ENCODE peak calls at places on chromosomes 7 and 10, in eight cellular contexts. X, B, O, H, J, U, D and E are unnamed samples.

GRCh38 chr7:1777122-1777521 is 107.0 kb downstream of the ELFN1 start:
- DNase-seq in U (no peak), B (no peak), J (peak; percentile 12), X (no peak), O (no peak), H (no peak), D (no peak), E (no peak)

GRCh38 chr7:80558116-80558515 is 46.3 kb upstream of the GNAT3 start:
- DNase-seq in B (no peak), D (no peak), U (no peak), J (no peak), X (no peak), O (no peak), H (no peak), E (no peak)

GRCh38 chr7:27203378-27203953 is 3.6 kb upstream of the HOXA13 start:
- DNase-seq in U (no peak), D (no peak), B (no peak), J (no peak), H (peak; percentile 50), O (no peak), X (no peak), E (no peak)

GRCh38 chr10:125424191-125424847 is 258.6 kb downstream of the TEX36 start:
- DNase-seq in H (no peak), U (no peak), B (no peak), J (no peak), X (no peak), O (no peak), D (no peak), E (no peak)

GRCh38 chr10:3935141-3935540 is 150.1 kb upstream of the KLF6 start:
- DNase-seq in B (no peak), J (no peak), X (no peak), H (no peak), O (no peak), D (peak; percentile 24), U (peak; percentile 26), E (no peak)

GRCh38 chr10:99339077-99339476 is 9.9 kb downstream of the CNNM1 start:
- DNase-seq in X (no peak), D (no peak), J (no peak), B (no peak), O (no peak), H (no peak), U (no peak), E (no peak)

GRCh38 chr10:130747946-130748345 is 563.6 kb downstream of the TCERG1L start:
- DNase-seq in B (no peak), H (no peak), U (no peak), O (no peak), X (no peak), J (peak; percentile 26), D (no peak), E (no peak)

GRCh38 chr7:35477609-35478008 is 217.3 kb downstream of the HERPUD2 start:
- DNase-seq in J (no peak), O (no peak), U (no peak), D (no peak), X (no peak), H (peak; percentile 38), B (no peak), E (no peak)

GRCh38 chr7:43779032-43779812 is 20.7 kb downstream of the BLVRA start:
- DNase-seq in D (no peak), U (no peak), J (no peak), O (no peak), H (no peak), X (no peak), B (no peak), E (no peak)

GRCh38 chr7:20275637-20276036 is 55.1 kb upstream of the ITGB8 start:
- DNase-seq in O (no peak), X (no peak), H (no peak), D (no peak), J (no peak), B (no peak), U (no peak), E (no peak)

GRCh38 chr7:42929449-42929848 is 2.5 kb downstream of the PSMA2 start:
- DNase-seq in B (no peak), D (no peak), U (no peak), J (no peak), X (no peak), H (no peak), O (no peak), E (no peak)

GRCh38 chr7:154794147-154794780 is 208.7 kb downstream of the PAXIP1 start:
- DNase-seq in D (no peak), U (no peak), B (peak; percentile 11), O (peak; percentile 62), H (peak; percentile 94), J (peak; percentile 75), X (peak; percentile 82), E (no peak)

GRCh38 chr7:125516194-125516593 is 586.6 kb upstream of the POT1 start:
- DNase-seq in B (no peak), D (no peak), J (no peak), U (no peak), O (no peak), X (no peak), H (no peak), E (no peak)

GRCh38 chr7:6423942-6424701 is 23.6 kb downstream of the DAGLB start:
- DNase-seq in H (no peak), U (peak; percentile 31), B (peak; percentile 41), X (no peak), J (peak; percentile 79), O (no peak), D (peak; percentile 87), E (no peak)

GRCh38 chr7:96691692-96692091 is 18.0 kb downstream of the SEM1 start:
- DNase-seq in H (no peak), D (no peak), O (no peak), U (no peak), B (no peak), J (no peak), X (no peak), E (no peak)

GRCh38 chr10:116683061-116683601 is 59.2 kb downstream of the HSPA12A start:
- DNase-seq in H (no peak), J (no peak), U (no peak), O (no peak), D (no peak), X (no peak), B (no peak), E (no peak)

GRCh38 chr7:139394553-139394952 is 34.9 kb downstream of the LUC7L2 start:
- DNase-seq in O (no peak), X (no peak), H (no peak), D (no peak), J (no peak), U (no peak), B (no peak), E (no peak)

GRCh38 chr7:37550426-37550825 is 101.8 kb upstream of the ELMO1 start:
- DNase-seq in J (no peak), H (no peak), B (no peak), U (no peak), X (no peak), D (no peak), O (no peak), E (no peak)

GRCh38 chr7:1859266-1860035 is 189.4 kb downstream of the ELFN1 start:
- DNase-seq in U (no peak), X (no peak), J (peak; percentile 64), B (no peak), O (no peak), H (peak; percentile 44), D (peak; percentile 1), E (no peak)

GRCh38 chr7:114921636-114922150 is at the start of gene MDFIC:
- DNase-seq in U (peak; percentile 24), X (peak; percentile 39), J (peak; percentile 88), O (no peak), D (peak; percentile 21), H (no peak), B (peak; percentile 38), E (no peak)

GRCh38 chr7:44383566-44383965 is 58.2 kb upstream of the CAMK2B start:
- DNase-seq in O (no peak), J (no peak), U (no peak), H (peak; percentile 26), X (no peak), D (peak; percentile 65), B (no peak), E (peak; percentile 76)

GRCh38 chr7:22834028-22834427 is 11.4 kb upstream of the TOMM7 start:
- DNase-seq in J (no peak), D (no peak), X (no peak), O (no peak), H (no peak), U (no peak), B (no peak), E (no peak)
- H3K4me3 ChIP-seq in J (no peak overlapping the region), D (no peak overlapping the region), X (no peak overlapping the region), O (no peak overlapping the region), H (peak overlapping the region; percentile 57), U (no peak overlapping the region), B (no peak overlapping the region), E (peak overlapping the region; percentile 13)

GRCh38 chr10:21369697-21370096 is 155.8 kb downstream of the SKIDA1 start:
- DNase-seq in H (no peak), J (no peak), O (peak; percentile 22), U (no peak), D (no peak), X (no peak), B (no peak), E (no peak)
- H3K4me1 ChIP-seq in H (peaks cover 4% of the 10 kb centered on the region), J (peaks cover 3% of the 10 kb centered on the region), O (peaks cover 26% of the 10 kb centered on the region), U (peaks cover 28% of the 10 kb centered on the region), D (no peaks in the 10 kb centered on the region), X (peaks cover 6% of the 10 kb centered on the region), B (peaks cover 15% of the 10 kb centered on the region), E (peaks cover 14% of the 10 kb centered on the region)

GRCh38 chr10:43959854-43960415 is 311.3 kb upstream of the ZNF32 start:
- DNase-seq in D (no peak), B (no peak), X (no peak), J (no peak), O (no peak), H (peak; percentile 14), U (no peak), E (no peak)

GRCh38 chr10:43959364-43959763 is 310.7 kb upstream of the ZNF32 start:
- DNase-seq in D (no peak), H (peak; percentile 6), O (no peak), X (no peak), U (no peak), J (no peak), B (no peak), E (no peak)

GRCh38 chr10:43958964-43959363 is 310.3 kb upstream of the ZNF32 start:
- DNase-seq in O (no peak), D (no peak), U (no peak), J (no peak), H (peak; percentile 29), B (no peak), X (no peak), E (no peak)

GRCh38 chr10:43957267-43958070 is 308.8 kb upstream of the ZNF32 start:
- DNase-seq in D (no peak), O (no peak), X (no peak), U (no peak), H (peak; percentile 28), J (peak; percentile 18), B (no peak), E (no peak)

GRCh38 chr10:43958071-43958432 is 309.4 kb upstream of the ZNF32 start:
- DNase-seq in J (peak; percentile 74), X (no peak), H (peak; percentile 18), D (no peak), O (no peak), B (no peak), U (no peak), E (no peak)
- H3K27ac ChIP-seq in J (no peak overlapping the region), X (no peak overlapping the region), H (no peak overlapping the region), D (no peak overlapping the region), O (no peak overlapping the region), B (no peak overlapping the region), U (no peak overlapping the region), E (no peak overlapping the region)

DNA sequence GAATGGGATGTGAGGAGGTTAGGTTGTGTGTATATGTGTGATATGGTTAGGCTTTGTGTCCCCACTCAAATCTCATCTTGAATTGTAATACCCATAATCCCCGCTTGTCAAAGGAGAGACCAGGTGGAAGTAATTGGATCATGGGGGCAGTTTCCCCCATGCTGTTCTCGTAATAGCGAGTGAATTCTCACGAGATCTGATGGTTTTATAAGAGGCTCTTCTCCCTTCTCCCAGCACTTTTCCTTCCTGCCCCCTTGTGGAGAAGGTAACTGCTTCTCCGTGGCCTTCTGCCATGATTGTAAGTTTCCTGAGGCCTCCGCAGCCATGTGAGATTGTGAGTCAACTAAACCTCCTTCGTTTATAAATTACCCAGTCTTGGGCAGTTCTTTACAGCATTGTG is 47.3 kb downstream of the NPVF start:
- DNase-seq in H (peak; percentile 61), B (no peak), X (peak; percentile 8), O (no peak), U (no peak), D (no peak), J (no peak), E (no peak)
- H3K4me3 ChIP-seq in H (no peak overlapping the region), B (no peak overlapping the region), X (no peak overlapping the region), O (no peak overlapping the region), U (peak overlapping the region; percentile 78), D (peak overlapping the region; percentile 81), J (peak overlapping the region; percentile 68), E (peak overlapping the region; percentile 84)